ENCODE peak calls at places on chromosomes 7 and 10, in seven cellular contexts. S is left ventricle myocardium inferior, H is cardiac fibroblast, C is fibroblast of pulmonary artery, O is BJ, R is tibial artery, B is GM13976. T is an unnamed sample.

GRCh38 chr7:98238076-98238475 is 14.0 kb downstream of the TECPR1 start:
- DNase-seq in R (no peak), H (no peak), C (no peak), B (no peak), O (no peak), S (no peak), T (no peak)

GRCh38 chr7:77799078-77799964 is 748 bp downstream of the PHTF2 start:
- DNase-seq in B (peak), S (peak), C (peak), R (peak), O (no peak), H (peak), T (no peak)

GRCh38 chr10:52644678-52645434 is 127.7 kb downstream of the MBL2 start:
- DNase-seq in O (no peak), H (peak), S (no peak), R (no peak), B (peak), C (peak), T (no peak)

GRCh38 chr7:1586126-1586826 is 16.4 kb upstream of the PSMG3 start:
- DNase-seq in S (no peak), B (no peak), C (no peak), R (no peak), O (no peak), H (no peak), T (no peak)

GRCh38 chr10:110870823-110871235 is 899 bp upstream of the PDCD4 start:
- DNase-seq in B (no peak), O (no peak), C (no peak), R (peak), H (peak), S (no peak), T (no peak)

GRCh38 chr7:92523110-92523509 is 5.2 kb downstream of the PEX1 start:
- DNase-seq in R (no peak), H (no peak), S (no peak), C (no peak), B (no peak), O (no peak), T (no peak)

GRCh38 chr7:115435178-115435577 is 513.3 kb downstream of the MDFIC start:
- DNase-seq in O (no peak), C (no peak), R (no peak), H (no peak), S (no peak), B (no peak), T (no peak)

GRCh38 chr7:43536773-43537172 is 46.1 kb upstream of the STK17A start:
- DNase-seq in O (no peak), B (no peak), S (no peak), R (no peak), C (no peak), H (no peak), T (no peak)

GRCh38 chr10:43057231-43057711 is 19.6 kb upstream of the RET start:
- DNase-seq in R (peak), H (no peak), B (no peak), S (peak), O (no peak), C (no peak), T (no peak)

GRCh38 chr10:52313350-52314006 is 603 bp upstream of the DKK1 start:
- DNase-seq in H (no peak), O (no peak), B (no peak), C (no peak), R (no peak), S (no peak), T (no peak)

GRCh38 chr7:116330961-116331360 is 120.6 kb downstream of the TES start:
- DNase-seq in B (no peak), S (no peak), C (no peak), R (no peak), O (peak), H (no peak), T (no peak)

GRCh38 chr7:46386428-46387399 is 465.6 kb upstream of the IGFBP3 start:
- DNase-seq in O (no peak), S (no peak), B (no peak), R (no peak), C (peak), H (peak), T (no peak)

GRCh38 chr10:71449026-71449425 is 52.3 kb downstream of the CDH23 start:
- DNase-seq in S (no peak), R (no peak), O (no peak), C (no peak), B (no peak), H (no peak), T (no peak)

GRCh38 chr10:115947104-115947503 is 325.9 kb downstream of the GFRA1 start:
- DNase-seq in H (peak), C (peak), R (no peak), B (no peak), O (no peak), S (no peak), T (no peak)

GRCh38 chr10:115950320-115950719 is 322.7 kb downstream of the GFRA1 start:
- DNase-seq in H (peak), O (no peak), R (no peak), C (peak), B (no peak), S (no peak), T (no peak)

GRCh38 chr10:115949282-115949844 is 323.6 kb downstream of the GFRA1 start:
- DNase-seq in O (no peak), B (no peak), C (no peak), H (no peak), S (no peak), R (no peak), T (no peak)

GRCh38 chr10:115945696-115946445 is 327.1 kb downstream of the GFRA1 start:
- DNase-seq in R (no peak), S (no peak), H (peak), C (no peak), B (no peak), O (no peak), T (no peak)

GRCh38 chr10:115948415-115948814 is 324.6 kb downstream of the GFRA1 start:
- DNase-seq in B (no peak), H (peak), R (no peak), C (no peak), S (no peak), O (no peak), T (no peak)
- TF ChIP-seq CTCF in B (no peak), H (peak), R (no peak), C (peak), S (peak), O (peak), T (peak)

DNA sequence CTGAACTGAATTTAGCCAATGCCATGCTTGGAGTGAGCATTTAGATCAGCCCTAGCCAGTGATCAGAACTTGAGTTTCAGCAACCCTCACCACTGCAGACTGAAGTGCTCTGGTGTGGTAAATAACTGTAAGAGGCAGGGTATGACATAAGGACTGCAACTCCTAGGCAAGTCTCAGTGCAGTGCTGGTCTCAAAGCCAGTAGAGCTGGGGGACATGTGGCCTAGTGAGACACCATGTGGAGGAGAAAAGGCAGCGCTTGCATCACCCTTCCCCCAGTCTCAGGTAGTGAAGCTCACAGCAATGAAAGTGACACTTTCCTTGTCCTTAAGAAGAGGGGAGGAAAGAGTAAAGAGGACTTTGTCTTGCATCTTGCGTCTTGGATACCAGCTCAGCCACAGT is 386.8 kb upstream of the POT1 start:
- DNase-seq in B (no peak), C (peak), H (peak), R (no peak), S (no peak), O (no peak), T (no peak)
- TF ChIP-seq CTCF in B (no peak), C (peak), H (no peak), R (no peak), S (no peak), O (no peak), T (no peak)

GRCh38 chr7:70693690-70694356 is 438.1 kb upstream of the GALNT17 start:
- DNase-seq in O (no peak), H (peak), B (peak), S (peak), R (peak), C (peak), T (no peak)
- TF ChIP-seq CTCF in O (peak), H (peak), B (no peak), S (peak), R (peak), C (no peak), T (peak)

GRCh38 chr10:63901228-63901627 is 380.0 kb downstream of the REEP3 start:
- DNase-seq in B (no peak), S (no peak), R (no peak), C (no peak), O (no peak), H (no peak), T (no peak)
- TF ChIP-seq CTCF in B (peak), S (no peak), R (no peak), C (peak), O (peak), H (peak), T (no peak)

GRCh38 chr7:26284995-26285632 is 6.5 kb upstream of the SNX10 start:
- DNase-seq in O (no peak), B (no peak), S (no peak), H (no peak), C (no peak), R (no peak), T (no peak)
- TF ChIP-seq CTCF in O (peak), B (no peak), S (no peak), H (no peak), C (no peak), R (no peak), T (no peak)

DNA sequence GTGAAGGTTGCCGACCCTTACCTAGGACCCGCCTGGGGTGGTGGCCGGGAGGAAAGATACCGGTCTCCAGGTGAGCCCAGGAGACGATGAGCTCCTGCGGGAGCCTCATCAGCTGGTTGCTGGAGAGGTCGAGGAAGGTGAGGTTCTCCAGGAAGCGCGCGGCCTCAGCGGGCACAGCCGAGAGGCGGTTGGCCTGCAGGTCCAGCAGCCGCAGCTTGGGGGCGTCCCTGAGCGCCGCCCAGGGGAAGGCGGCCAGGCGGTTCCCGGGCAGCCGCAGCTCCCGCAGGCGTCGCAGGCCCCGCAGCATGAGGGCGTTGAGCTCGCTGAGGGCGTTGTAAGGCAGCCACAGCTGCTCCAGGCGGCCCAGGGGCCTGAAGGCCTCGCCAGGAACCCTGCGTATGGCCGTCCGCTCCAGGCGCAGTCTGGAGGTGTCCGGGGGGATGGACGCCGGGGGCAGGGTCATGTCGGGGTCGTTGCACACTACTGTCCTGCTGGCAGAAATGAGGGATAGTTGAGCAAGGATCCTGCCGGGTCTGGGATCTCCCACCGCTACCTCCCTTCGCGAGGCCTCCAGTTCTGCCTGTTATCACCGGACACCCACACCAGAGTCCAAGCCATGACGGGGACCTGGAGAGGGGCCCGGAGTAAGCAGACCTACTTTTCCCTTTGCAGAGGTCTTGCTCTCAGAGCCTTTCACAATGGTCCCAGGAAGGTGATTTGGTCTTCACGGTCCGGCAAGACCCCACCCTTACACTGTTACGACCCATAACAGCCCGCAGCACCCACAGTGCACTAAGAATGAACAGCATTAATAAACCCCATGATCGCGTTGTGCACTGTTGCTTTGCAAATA is 3.9 kb downstream of the LRIT1 start:
- DNase-seq in H (no peak), S (peak), B (no peak), R (no peak), O (no peak), C (no peak), T (no peak)
- TF ChIP-seq CTCF in H (no peak), S (peak), B (no peak), R (no peak), O (no peak), C (no peak), T (no peak)

T was measured in thoracic aorta.